ENCODE peak calls at places on chromosome 4, in ten cellular contexts. V is fibroblast of lung, O is psoas muscle, C is cardiac muscle cell, H is heart left ventricle, D is PC-3, Y is neural progenitor cell, K is sigmoid colon, P is astrocyte, U is mucosa of descending colon. Z is an unnamed sample. For H3K36me3, the result is how much of the 10 kb centered on the place peaks cover.

GRCh38 chr4:28010543-28011235 is 1150.0 kb downstream of the STIM2 start:
- DNase-seq in P (no peak), U (no peak), D (no peak), Y (no peak), C (peak), K (no peak), V (no peak), O (no peak), H (no peak), Z (peak)

GRCh38 chr4:143406523-143406922 is 69.8 kb downstream of the GAB1 start:
- DNase-seq in H (no peak), U (no peak), P (peak), Y (no peak), D (no peak), K (peak), V (peak), C (peak), O (peak), Z (no peak)

GRCh38 chr4:68592673-68593072 is 16.6 kb upstream of the UGT2B17 start:
- DNase-seq in D (no peak), H (no peak), Y (no peak), U (no peak), O (no peak), K (no peak), P (no peak), V (no peak), C (no peak), Z (no peak)

GRCh38 chr4:159296061-159296460 is 193.2 kb downstream of the RAPGEF2 start:
- DNase-seq in V (peak), O (no peak), H (no peak), K (no peak), D (peak), U (no peak), Y (no peak), P (peak), C (no peak), Z (peak)

GRCh38 chr4:1727117-1728031 is 6.1 kb downstream of the TACC3 start:
- DNase-seq in O (peak), D (peak), P (peak), K (no peak), H (peak), U (peak), C (peak), V (peak), Y (no peak), Z (peak)

GRCh38 chr4:119946359-119946758 is 120.3 kb downstream of the MAD2L1 start:
- DNase-seq in O (no peak), U (no peak), D (no peak), C (no peak), H (no peak), Y (no peak), K (no peak), P (no peak), V (no peak), Z (no peak)

GRCh38 chr4:188015025-188015778 is 19.6 kb downstream of the ZFP42 start:
- DNase-seq in Y (no peak), H (no peak), C (peak), U (no peak), O (no peak), P (no peak), D (peak), K (no peak), V (no peak), Z (no peak)

GRCh38 chr4:152591361-152591760 is 55.5 kb upstream of the FBXW7 start:
- DNase-seq in U (peak), D (no peak), C (peak), V (peak), P (peak), K (peak), O (peak), Y (peak), H (peak), Z (peak)

GRCh38 chr4:13558881-13559280 is 14.6 kb upstream of the NKX3-2 start:
- DNase-seq in Y (no peak), C (no peak), O (no peak), U (no peak), D (peak), V (no peak), P (no peak), K (no peak), H (no peak), Z (peak)

DNA sequence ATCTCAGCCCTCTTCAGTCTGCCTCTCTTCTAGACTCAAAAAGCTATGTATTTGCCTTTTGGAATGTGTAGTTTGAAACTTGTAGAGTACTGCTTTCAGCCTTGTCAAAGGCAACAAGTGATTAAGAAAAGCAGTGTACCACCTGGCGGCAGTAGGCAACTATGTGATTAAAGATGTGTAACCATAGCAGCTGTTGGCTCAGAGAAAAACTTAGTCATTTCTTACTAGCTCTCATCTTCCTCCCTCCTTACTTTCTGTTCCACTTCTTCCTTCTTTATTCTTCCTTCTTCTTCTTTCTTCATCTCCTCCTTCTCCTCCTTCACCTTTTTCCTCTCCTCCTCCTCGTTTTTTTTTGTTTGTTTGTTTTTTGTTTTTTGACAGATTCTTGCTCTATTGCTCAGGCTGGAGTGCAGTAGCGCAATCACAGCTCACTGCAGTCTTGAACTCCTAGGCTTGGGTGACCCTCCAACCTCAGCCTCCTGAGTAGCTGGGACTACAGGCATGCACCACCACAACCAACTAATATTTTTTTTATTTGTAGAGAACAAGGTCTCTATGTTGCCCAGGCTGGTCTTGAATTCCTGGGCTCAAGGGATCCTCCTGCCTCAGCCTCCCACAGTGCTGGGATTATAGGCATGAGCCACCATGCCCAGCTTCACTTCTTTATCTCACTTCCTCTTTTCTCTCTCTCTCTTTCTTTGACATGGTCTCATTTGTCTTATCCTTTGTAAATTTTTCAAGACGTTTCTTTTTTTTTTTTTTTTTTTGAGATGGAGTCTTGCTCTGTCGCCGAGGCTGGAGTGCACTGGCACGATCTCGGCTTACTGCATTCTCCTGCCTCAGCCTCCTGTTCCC is 32.6 kb downstream of the ABHD18 start:
- DNase-seq in K (no peak), H (no peak), V (peak), O (no peak), Y (no peak), C (peak), D (peak), P (peak), U (no peak), Z (peak)
- H3K4me3 ChIP-seq in K (no peak), H (no peak), V (no peak), O (no peak), Y (no peak), C (no peak), D (no peak), P (no peak), U (no peak), Z (no peak)

GRCh38 chr4:7328913-7329638 is 105.7 kb downstream of the PSAPL1 start:
- DNase-seq in H (peak), O (peak), C (peak), Y (no peak), U (peak), D (peak), V (peak), P (peak), K (no peak), Z (peak)
- TF ChIP-seq CTCF in H (no peak), O (no peak), C (no peak), Y (no peak), U (no peak), D (no peak), V (no peak), P (no peak), K (no peak), Z (no peak)

GRCh38 chr4:84690481-84690880 is 107.6 kb downstream of the CDS1 start:
- DNase-seq in Y (no peak), U (no peak), C (no peak), O (no peak), H (no peak), V (no peak), P (no peak), D (peak), K (no peak), Z (no peak)

GRCh38 chr4:84688605-84689004 is 105.7 kb downstream of the CDS1 start:
- DNase-seq in D (no peak), P (no peak), U (no peak), O (no peak), K (no peak), H (no peak), C (no peak), V (no peak), Y (no peak), Z (no peak)

GRCh38 chr4:84691800-84692199 is 108.9 kb downstream of the CDS1 start:
- DNase-seq in H (no peak), P (no peak), Y (no peak), U (no peak), D (no peak), C (no peak), K (no peak), V (no peak), O (no peak), Z (peak)

GRCh38 chr4:84697159-84697558 is 114.2 kb downstream of the CDS1 start:
- DNase-seq in Y (no peak), D (no peak), K (no peak), V (no peak), H (no peak), O (no peak), C (peak), U (no peak), P (no peak), Z (no peak)

DNA sequence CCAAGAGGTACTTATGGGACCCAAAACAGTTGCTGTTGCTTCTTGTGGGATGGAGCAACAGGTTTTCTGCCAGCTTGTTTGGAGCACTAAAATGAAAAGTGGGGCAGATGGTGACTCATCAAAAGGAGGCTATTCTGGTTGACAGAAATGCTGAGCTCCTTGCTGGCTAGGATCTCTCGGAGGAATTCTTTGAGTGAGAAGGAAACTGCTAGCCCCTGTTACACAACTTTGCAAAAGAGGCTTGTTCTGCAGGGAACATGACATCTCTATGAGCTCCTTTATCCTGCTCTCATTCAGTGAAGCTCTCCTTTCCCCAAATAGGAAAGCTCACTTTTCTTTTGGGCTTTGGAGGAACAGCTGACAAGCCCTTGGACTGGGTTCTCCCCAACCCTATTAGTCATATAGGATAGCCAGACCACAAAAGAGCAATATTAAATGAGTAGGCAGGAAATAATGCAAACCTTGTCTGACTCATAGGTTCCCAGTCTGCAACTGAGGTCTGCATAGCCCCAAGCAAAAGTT is 108.3 kb downstream of the CDS1 start:
- DNase-seq in V (peak), C (peak), Y (no peak), H (no peak), P (peak), K (no peak), D (peak), O (no peak), U (no peak), Z (peak)
- H3K36me3 ChIP-seq in V (under half), C (under half), Y (under half), H (under half), P (under half), K (half or more), D (under half), O (under half), U (under half), Z (under half)

DNA sequence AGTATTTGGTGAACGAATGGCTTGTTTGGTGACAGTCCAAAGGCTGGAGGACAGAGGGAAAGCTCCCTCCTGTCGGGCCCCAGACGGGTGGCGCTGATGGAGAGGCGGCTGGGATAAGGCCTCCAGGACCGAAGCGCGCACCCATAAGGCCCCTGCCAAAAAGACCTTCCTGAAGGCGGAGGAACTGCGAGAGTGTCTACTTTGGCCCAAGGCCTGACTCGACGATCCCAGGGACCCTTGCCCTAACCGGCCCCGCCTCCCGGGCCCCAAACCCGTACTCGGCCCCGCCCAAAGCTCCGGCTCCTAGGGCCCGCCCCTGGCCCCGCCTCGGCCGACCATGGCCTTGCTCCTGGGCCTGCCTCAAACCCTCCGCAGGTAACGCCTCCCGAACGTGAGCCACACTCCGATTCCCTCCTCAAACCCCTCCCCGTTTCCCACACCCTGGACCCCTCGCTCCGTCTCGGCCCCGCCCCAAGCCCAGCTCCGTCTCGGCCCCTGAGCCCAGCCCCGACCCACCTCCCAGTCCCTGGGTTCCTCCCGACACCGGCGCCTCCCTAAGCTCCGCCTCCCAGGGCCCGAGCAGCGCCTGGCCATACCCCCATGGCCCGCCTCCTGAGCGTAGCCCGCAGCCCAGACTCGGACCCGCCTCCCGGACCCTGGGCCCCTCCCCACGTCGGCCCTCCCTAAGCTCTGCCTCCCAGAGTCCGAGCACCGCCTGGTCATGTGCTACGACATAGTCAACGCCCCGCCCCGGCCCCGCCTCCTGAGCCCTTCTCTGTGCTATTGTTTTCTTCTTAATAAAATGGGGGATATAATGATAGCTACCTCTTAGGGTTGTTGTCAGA is 90.0 kb upstream of the DRD5 start:
- DNase-seq in U (peak), K (peak), H (peak), P (peak), D (peak), Y (peak), C (peak), O (peak), V (peak), Z (peak)
- H3K4me3 ChIP-seq in U (peak), K (peak), H (peak), P (peak), D (no peak), Y (peak), C (peak), O (peak), V (peak), Z (peak)

GRCh38 chr4:87527446-87528240 is 1.5 kb downstream of the SPARCL1 start:
- DNase-seq in H (no peak), K (no peak), D (no peak), U (no peak), V (peak), Y (no peak), P (no peak), O (no peak), C (peak), Z (no peak)

GRCh38 chr4:87529187-87529586 is at the start of gene SPARCL1:
- DNase-seq in P (no peak), V (no peak), U (no peak), C (peak), Y (peak), K (peak), O (peak), H (no peak), D (no peak), Z (no peak)

GRCh38 chr4:87532907-87533306 is 3.7 kb upstream of the SPARCL1 start:
- DNase-seq in U (no peak), Y (no peak), D (no peak), V (no peak), O (no peak), P (no peak), C (no peak), K (no peak), H (no peak), Z (no peak)

GRCh38 chr4:87530868-87531267 is 1.7 kb upstream of the SPARCL1 start:
- DNase-seq in U (no peak), Y (no peak), H (peak), D (no peak), O (peak), K (peak), C (peak), P (peak), V (peak), Z (peak)

DNA sequence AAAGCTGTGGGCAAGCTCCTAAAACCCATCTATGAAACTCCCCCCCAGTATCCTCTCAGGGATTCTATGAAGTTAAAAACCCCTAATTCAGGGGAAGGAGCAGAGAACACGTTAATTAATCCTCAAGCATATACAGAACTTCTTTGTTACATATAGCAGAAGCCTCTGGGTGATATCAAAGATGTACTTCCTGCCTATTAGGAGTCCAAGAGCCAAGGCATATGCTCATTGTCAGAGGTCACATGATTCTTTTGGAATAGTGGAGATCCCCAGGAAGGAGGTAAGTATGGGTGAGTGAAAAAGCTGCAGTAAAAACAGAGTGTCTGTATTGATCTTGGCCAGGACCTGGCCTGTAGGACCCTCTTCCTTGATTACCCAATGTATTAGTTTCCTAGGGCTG is 2.9 kb upstream of the SPARCL1 start:
- DNase-seq in H (no peak), K (no peak), U (no peak), O (no peak), D (no peak), Y (no peak), C (peak), P (no peak), V (no peak), Z (no peak)
- TF ChIP-seq CTCF in H (no peak), K (no peak), U (no peak), O (no peak), D (no peak), Y (no peak), C (no peak), P (no peak), V (no peak), Z (no peak)

GRCh38 chr4:92262371-92262770 is 41.4 kb upstream of the GRID2 start:
- DNase-seq in P (no peak), D (no peak), H (no peak), U (no peak), O (no peak), K (no peak), Y (no peak), C (no peak), V (no peak), Z (no peak)
- H3K36me3 ChIP-seq in P (under half), D (under half), H (under half), U (under half), O (under half), K (under half), Y (under half), C (under half), V (under half), Z (under half)

DNA sequence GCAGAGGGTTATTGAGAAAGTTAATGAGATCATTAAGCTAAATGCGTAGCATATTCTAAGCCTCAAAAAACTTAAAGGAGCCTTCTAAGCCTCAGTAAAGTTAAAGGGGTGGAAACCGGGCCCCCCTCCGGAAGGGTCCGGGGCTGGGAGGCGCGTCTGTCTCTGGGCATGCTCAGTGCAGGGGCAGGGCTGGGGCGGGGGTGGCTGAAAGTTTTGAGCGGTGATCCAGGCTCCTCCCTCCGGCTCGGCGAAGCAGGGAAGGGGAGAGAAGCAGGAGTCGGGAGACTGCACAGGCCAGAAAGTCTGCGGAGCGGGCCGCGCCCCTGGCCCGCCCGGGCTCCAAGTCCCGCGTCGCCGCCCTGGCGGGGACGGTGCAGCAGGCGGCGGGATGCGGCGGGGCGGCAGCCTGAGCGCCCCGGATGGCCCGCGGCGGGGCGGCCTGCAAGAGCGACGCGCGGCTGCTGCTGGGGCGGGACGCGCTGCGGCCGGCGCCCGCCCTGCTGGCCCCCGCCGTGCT is at the start of gene EVC:
- DNase-seq in U (peak), C (peak), D (peak), H (peak), K (peak), P (peak), V (peak), Y (peak), O (peak), Z (peak)
- H3K4me3 ChIP-seq in U (no peak), C (peak), D (peak), H (peak), K (peak), P (peak), V (peak), Y (peak), O (peak), Z (peak)

GRCh38 chr4:150818661-150819060 is 196.4 kb downstream of the LRBA start:
- DNase-seq in Y (no peak), U (no peak), D (peak), O (no peak), C (peak), P (peak), K (no peak), H (no peak), V (peak), Z (peak)

GRCh38 chr4:150817017-150817416 is 198.1 kb downstream of the LRBA start:
- DNase-seq in C (no peak), D (no peak), H (no peak), P (peak), U (no peak), Y (no peak), O (no peak), K (no peak), V (no peak), Z (no peak)

GRCh38 chr4:150818129-150818528 is 197.0 kb downstream of the LRBA start:
- DNase-seq in K (no peak), C (no peak), D (no peak), Y (no peak), P (no peak), U (no peak), O (no peak), H (no peak), V (no peak), Z (no peak)

GRCh38 chr4:150816491-150816890 is 198.6 kb downstream of the LRBA start:
- DNase-seq in V (peak), H (no peak), O (no peak), P (peak), K (no peak), Y (no peak), C (peak), U (no peak), D (no peak), Z (no peak)

DNA sequence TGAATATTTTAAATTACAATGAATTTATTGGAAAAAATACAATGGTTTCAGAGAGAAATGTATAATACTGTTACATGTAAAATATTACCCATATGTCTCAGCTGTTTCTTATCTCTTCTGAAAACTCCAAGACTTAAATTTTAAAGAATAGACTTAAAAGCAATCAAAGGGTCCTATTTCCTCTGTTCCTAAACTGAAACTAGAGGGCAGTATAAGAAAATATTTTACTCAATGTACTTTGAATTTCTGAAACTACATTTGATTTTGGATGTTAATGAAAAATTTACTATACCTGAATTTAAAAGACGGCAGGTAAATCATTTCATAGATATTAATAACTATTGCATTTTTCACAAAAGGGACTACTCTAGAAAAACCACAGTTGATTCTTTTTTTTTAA is 200.2 kb downstream of the LRBA start:
- DNase-seq in C (no peak), O (no peak), U (no peak), K (no peak), Y (no peak), V (no peak), D (peak), P (no peak), H (no peak), Z (no peak)
- TF ChIP-seq CTCF in C (peak), O (no peak), U (no peak), K (no peak), Y (no peak), V (peak), D (peak), P (no peak), H (no peak), Z (no peak)